ENCODE peak calls at places on chromosomes 5 and 9, in nine cellular contexts. Y, N, L, V, I, R, U, S and P are unnamed samples.
A peak's percentile ranks its signal among the peaks of the same experiment; 100 is the strongest.

GRCh38 chr5:55411881-55412280 is 104.1 kb downstream of the MTREX start:
- DNase-seq in Y (no peak), N (no peak), L (no peak), V (no peak), I (no peak), R (no peak), U (no peak), S (no peak), P (no peak)

GRCh38 chr5:154356256-154356655 is 89.5 kb upstream of the SAP30L start:
- DNase-seq in Y (no peak), N (no peak), L (no peak), V (no peak), I (peak; percentile 60), R (no peak), U (no peak), S (no peak), P (no peak)

GRCh38 chr9:107738789-107739188 is 249.2 kb upstream of the KLF4 start:
- DNase-seq in Y (no peak), N (no peak), L (no peak), V (no peak), I (peak; percentile 26), R (no peak), U (no peak), S (no peak), P (no peak)

GRCh38 chr9:19200234-19200633 is 30.3 kb upstream of the DENND4C start:
- DNase-seq in Y (no peak), N (no peak), L (no peak), V (no peak), I (no peak), R (no peak), U (no peak), S (no peak), P (no peak)

GRCh38 chr9:33988219-33988890 is 60.3 kb downstream of the UBAP2 start:
- DNase-seq in Y (no peak), N (no peak), L (no peak), V (no peak), I (peak; percentile 12), R (no peak), U (no peak), S (no peak), P (no peak)

GRCh38 chr5:33313150-33313549 is 127.6 kb upstream of the TARS1 start:
- DNase-seq in Y (peak; percentile 44), N (no peak), L (no peak), V (no peak), I (peak; percentile 97), R (peak; percentile 6), U (no peak), S (peak; percentile 58), P (no peak)

GRCh38 chr5:72282878-72283277 is 37.2 kb downstream of the MRPS27 start:
- DNase-seq in Y (peak; percentile 44), N (no peak), L (no peak), V (no peak), I (peak; percentile 67), R (no peak), U (peak; percentile 15), S (no peak), P (no peak)

GRCh38 chr5:94433393-94434149 is 184.8 kb downstream of the KIAA0825 start:
- DNase-seq in Y (peak; percentile 38), N (peak; percentile 63), L (no peak), V (no peak), I (peak; percentile 34), R (no peak), U (no peak), S (peak; percentile 73), P (no peak)

GRCh38 chr5:98455660-98456059 is 317.8 kb upstream of the RGMB start:
- DNase-seq in Y (no peak), N (no peak), L (no peak), V (no peak), I (peak; percentile 69), R (no peak), U (no peak), S (no peak), P (no peak)

GRCh38 chr9:11457809-11458785 is 845.3 kb upstream of the PTPRD start:
- DNase-seq in Y (no peak), N (no peak), L (no peak), V (no peak), I (no peak), R (no peak), U (peak; percentile 8), S (no peak), P (no peak)

GRCh38 chr5:155343468-155343867 is 329.9 kb downstream of the KIF4B start:
- DNase-seq in Y (no peak), N (no peak), L (no peak), V (no peak), I (no peak), R (no peak), U (no peak), S (no peak), P (no peak)

GRCh38 chr5:74063821-74064598 is 438.0 kb downstream of the ARHGEF28 start:
- DNase-seq in Y (no peak), N (no peak), L (no peak), V (no peak), I (peak; percentile 98), R (no peak), U (no peak), S (no peak), P (no peak)
- H3K4me3 ChIP-seq in Y (no peak overlapping the region), N (no peak overlapping the region), L (no peak overlapping the region), V (no peak overlapping the region), I (no peak overlapping the region), R (no peak overlapping the region), U (no peak overlapping the region), S (no peak overlapping the region), P (no peak overlapping the region)

DNA sequence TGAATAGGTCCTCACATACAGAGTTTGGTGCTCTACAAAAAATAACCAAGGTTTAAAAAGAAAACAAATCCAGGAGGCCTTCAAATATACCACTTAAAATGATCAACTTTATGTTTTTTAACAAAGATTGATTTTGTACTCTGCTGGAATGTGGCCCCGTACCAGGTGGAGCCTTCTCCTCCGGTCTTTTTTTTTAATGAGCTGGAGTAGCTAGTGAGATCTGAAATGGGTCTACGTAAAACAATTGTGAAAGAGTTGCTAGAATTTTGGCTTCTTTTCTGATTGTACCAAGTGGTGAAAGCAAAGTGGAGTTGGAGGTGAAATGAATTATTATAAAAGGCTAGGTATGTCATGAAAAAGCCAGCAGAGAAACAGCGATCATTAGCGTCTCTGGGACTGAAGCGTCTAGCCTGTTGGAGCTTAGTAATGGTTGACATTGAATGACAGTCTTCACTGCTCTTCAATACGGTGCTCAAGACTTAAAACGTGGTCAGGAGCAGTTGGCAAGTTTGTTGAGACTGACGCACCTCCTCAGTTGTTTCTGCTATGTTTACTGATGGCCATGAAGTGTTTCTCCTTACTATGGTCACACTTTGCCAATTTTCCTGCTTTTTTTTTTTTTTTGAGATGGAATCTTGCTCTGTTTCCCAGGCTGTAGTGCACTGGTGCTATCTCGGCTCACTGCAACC is 84.4 kb downstream of the DAPK1 start:
- DNase-seq in Y (no peak), N (peak; percentile 31), L (no peak), V (no peak), I (no peak), R (no peak), U (no peak), S (no peak), P (no peak)
- H3K4me1 ChIP-seq in Y (peaks cover 43% of the 10 kb centered on the region), N (peaks cover 51% of the 10 kb centered on the region), L (peaks cover 4% of the 10 kb centered on the region), V (peaks cover 40% of the 10 kb centered on the region), I (no peaks in the 10 kb centered on the region), R (peaks cover 41% of the 10 kb centered on the region), U (no peaks in the 10 kb centered on the region), S (no peaks in the 10 kb centered on the region), P (no peaks in the 10 kb centered on the region)

GRCh38 chr9:37564114-37564513 is 12.1 kb downstream of the FBXO10 start:
- DNase-seq in Y (no peak), N (no peak), L (no peak), V (no peak), I (no peak), R (no peak), U (no peak), S (no peak), P (no peak)

GRCh38 chr9:37555786-37556185 is 20.4 kb downstream of the FBXO10 start:
- DNase-seq in Y (no peak), N (no peak), L (no peak), V (no peak), I (peak; percentile 73), R (no peak), U (no peak), S (no peak), P (no peak)

GRCh38 chr9:37561682-37562081 is 14.5 kb downstream of the FBXO10 start:
- DNase-seq in Y (no peak), N (no peak), L (no peak), V (no peak), I (no peak), R (no peak), U (no peak), S (no peak), P (no peak)

GRCh38 chr9:37559125-37559524 is 17.1 kb downstream of the FBXO10 start:
- DNase-seq in Y (no peak), N (no peak), L (no peak), V (no peak), I (no peak), R (no peak), U (no peak), S (no peak), P (no peak)

DNA sequence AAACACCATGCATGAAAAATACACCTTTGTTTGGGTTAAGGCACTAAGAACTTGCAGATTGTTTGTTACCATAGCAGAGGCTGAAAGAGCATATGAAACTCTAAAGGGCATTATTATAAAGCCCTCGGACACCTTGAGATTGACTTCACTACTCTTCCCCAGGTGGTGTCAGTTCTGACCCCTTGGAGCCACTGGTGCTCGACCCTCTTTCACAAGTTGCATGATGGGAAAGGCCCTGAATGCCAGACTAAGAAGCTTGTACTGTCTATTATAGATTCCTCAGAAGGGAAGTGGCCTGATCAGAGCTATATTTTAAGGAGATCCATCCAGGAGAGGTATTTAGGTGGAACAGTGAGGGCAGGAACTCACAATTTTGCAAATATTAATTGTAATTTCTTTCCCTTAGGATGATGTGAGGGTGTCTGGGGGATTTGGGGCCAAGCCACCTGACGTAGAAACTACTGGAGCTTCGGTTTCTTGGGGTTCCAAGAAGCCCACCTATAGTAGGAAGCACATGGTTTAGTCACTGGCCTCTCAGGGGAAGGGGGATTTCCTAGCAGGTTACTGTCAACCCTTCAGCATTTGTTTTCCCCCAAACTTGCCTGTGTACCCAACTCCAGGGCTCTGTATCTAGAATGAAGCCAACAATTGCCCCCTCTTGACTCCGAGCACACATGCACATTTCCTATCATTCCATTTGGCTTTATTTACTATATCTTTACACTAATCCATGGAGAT is 16.2 kb downstream of the FBXO10 start:
- DNase-seq in Y (no peak), N (no peak), L (no peak), V (no peak), I (no peak), R (no peak), U (no peak), S (no peak), P (no peak)
- H3K9me3 ChIP-seq in Y (no peaks in the 10 kb centered on the region), N (no peaks in the 10 kb centered on the region), L (no peaks in the 10 kb centered on the region), V (no peaks in the 10 kb centered on the region), I (peaks cover 8% of the 10 kb centered on the region), R (peaks cover 12% of the 10 kb centered on the region), U (no peaks in the 10 kb centered on the region), S (no peaks in the 10 kb centered on the region), P (peaks cover 2% of the 10 kb centered on the region)

DNA sequence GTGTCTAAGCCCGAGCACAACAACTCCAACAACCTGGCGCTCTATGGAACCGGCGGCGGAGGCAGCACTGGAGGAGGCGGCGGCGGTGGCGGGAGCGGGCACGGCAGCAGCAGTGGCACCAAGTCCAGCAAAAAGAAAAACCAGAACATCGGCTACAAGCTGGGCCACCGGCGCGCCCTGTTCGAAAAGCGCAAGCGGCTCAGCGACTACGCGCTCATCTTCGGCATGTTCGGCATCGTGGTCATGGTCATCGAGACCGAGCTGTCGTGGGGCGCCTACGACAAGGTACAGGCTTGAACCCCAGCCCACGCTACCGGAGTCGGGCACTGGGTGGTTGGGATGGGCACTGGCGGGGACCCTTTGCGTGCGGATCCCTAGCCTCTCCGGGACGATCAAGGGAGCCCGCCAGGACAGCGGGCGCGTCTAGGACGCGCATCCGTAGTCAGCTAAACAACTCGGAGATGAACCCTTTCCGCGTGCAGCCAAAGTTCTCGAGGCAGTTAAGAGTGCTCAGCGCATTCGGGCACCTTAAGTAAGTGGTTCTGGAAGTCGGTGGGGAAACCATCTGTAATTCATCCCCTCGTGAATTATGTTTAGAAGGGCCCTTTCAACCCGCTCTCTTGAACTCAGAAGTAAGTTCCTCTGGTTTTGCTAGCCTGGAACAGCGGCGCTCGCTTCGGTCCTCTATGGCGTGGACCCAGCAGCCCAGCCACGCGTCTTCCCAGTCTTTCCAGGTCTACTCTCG is 1.3 kb downstream of the KCNN2 start:
- DNase-seq in Y (peak; percentile 34), N (peak; percentile 40), L (no peak), V (no peak), I (no peak), R (no peak), U (peak; percentile 17), S (no peak), P (no peak)
- H3K4me3 ChIP-seq in Y (peak overlapping the region; percentile 54), N (peak overlapping the region; percentile 81), L (peak overlapping the region; percentile 82), V (peak overlapping the region; percentile 58), I (no peak overlapping the region), R (no peak overlapping the region), U (no peak overlapping the region), S (no peak overlapping the region), P (peak overlapping the region; percentile 72)